ENCODE peak calls at places on chromosome 7, in six cellular contexts. Q, X, A, P, I and S are unnamed samples. For H3K4me1, the result is how much of the 10 kb centered on the place peaks cover.

GRCh38 chr7:31858051-31858450 is 171.0 kb downstream of the PPP1R17 start:
- DNase-seq in Q (no peak), X (no peak), A (no peak), P (no peak), I (no peak), S (no peak)

GRCh38 chr7:7816084-7816483 is 97.7 kb upstream of the RPA3 start:
- DNase-seq in Q (no peak), X (no peak), A (no peak), P (no peak), I (peak), S (no peak)

GRCh38 chr7:123455965-123456364 is 78.4 kb downstream of the IQUB start:
- DNase-seq in Q (no peak), X (no peak), A (no peak), P (no peak), I (no peak), S (no peak)

GRCh38 chr7:24732646-24733413 is 24.4 kb downstream of the GSDME start:
- DNase-seq in Q (no peak), X (no peak), A (no peak), P (peak), I (no peak), S (peak)

GRCh38 chr7:128444242-128444641 is 11.4 kb upstream of the HILPDA start:
- DNase-seq in Q (no peak), X (no peak), A (peak), P (peak), I (no peak), S (no peak)

GRCh38 chr7:132897093-132897492 is 184.8 kb downstream of the CHCHD3 start:
- DNase-seq in Q (no peak), X (no peak), A (no peak), P (no peak), I (no peak), S (no peak)

GRCh38 chr7:144403102-144403501 is 391 bp downstream of the NOBOX start:
- DNase-seq in Q (no peak), X (no peak), A (no peak), P (no peak), I (no peak), S (no peak)

GRCh38 chr7:44217133-44217714 is 16.4 kb downstream of the YKT6 start:
- DNase-seq in Q (no peak), X (no peak), A (no peak), P (no peak), I (no peak), S (no peak)

GRCh38 chr7:50792342-50793114 is 9.8 kb upstream of the GRB10 start:
- DNase-seq in Q (peak), X (no peak), A (no peak), P (peak), I (no peak), S (peak)

GRCh38 chr7:1348096-1348835 is 111.0 kb downstream of the MICALL2 start:
- DNase-seq in Q (no peak), X (no peak), A (no peak), P (no peak), I (no peak), S (no peak)

GRCh38 chr7:152683297-152683696 is 7.4 kb upstream of the XRCC2 start:
- DNase-seq in Q (no peak), X (no peak), A (no peak), P (no peak), I (no peak), S (no peak)

GRCh38 chr7:92177362-92177761 is 1.6 kb downstream of the LRRD1 start:
- DNase-seq in Q (no peak), X (no peak), A (no peak), P (peak), I (no peak), S (no peak)

GRCh38 chr7:77391230-77391629 is 24.9 kb downstream of the GSAP start:
- DNase-seq in Q (no peak), X (no peak), A (no peak), P (no peak), I (no peak), S (no peak)

DNA sequence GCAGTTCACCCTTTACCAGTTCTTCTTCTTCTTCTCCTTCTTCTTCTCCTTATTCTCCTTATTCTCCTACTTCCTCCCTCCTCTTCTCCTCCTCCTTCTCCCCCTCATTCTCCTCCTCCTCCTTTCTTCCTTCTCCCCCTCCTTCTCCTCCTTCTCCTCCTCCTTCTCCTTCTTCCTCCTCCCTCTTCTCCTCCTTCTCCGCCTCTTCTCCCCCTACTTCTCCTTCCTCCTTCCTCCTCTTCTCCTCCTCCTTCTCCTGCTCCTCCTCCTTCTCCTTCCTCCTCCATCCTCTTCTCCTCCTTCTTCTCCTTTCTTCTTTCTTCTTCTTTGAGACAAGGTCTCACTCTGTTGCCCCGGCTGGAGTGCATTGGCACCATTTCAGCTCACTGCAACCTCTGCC is 58.0 kb upstream of the LRGUK start:
- DNase-seq in Q (no peak), X (no peak), A (no peak), P (no peak), I (no peak), S (no peak)
- H3K4me3 ChIP-seq in Q (no peak), X (no peak), A (no peak), P (no peak), I (no peak), S (no peak)

GRCh38 chr7:151505433-151505832 is 14.3 kb downstream of the RHEB start:
- DNase-seq in Q (no peak), X (no peak), A (no peak), P (no peak), I (no peak), S (no peak)
- H3K4me1 ChIP-seq in Q (half or more), X (under half), A (under half), P (under half), I (under half), S (under half)

GRCh38 chr7:130895006-130895750 is 161.2 kb upstream of the KLF14 start:
- DNase-seq in Q (no peak), X (no peak), A (no peak), P (no peak), I (no peak), S (no peak)

GRCh38 chr7:130894146-130895005 is 160.4 kb upstream of the KLF14 start:
- DNase-seq in Q (peak), X (no peak), A (peak), P (no peak), I (no peak), S (peak)

GRCh38 chr7:130897515-130898419 is 163.8 kb upstream of the KLF14 start:
- DNase-seq in Q (no peak), X (no peak), A (no peak), P (no peak), I (peak), S (no peak)

GRCh38 chr7:130896898-130897514 is 163.0 kb upstream of the KLF14 start:
- DNase-seq in Q (peak), X (peak), A (no peak), P (peak), I (peak), S (no peak)

DNA sequence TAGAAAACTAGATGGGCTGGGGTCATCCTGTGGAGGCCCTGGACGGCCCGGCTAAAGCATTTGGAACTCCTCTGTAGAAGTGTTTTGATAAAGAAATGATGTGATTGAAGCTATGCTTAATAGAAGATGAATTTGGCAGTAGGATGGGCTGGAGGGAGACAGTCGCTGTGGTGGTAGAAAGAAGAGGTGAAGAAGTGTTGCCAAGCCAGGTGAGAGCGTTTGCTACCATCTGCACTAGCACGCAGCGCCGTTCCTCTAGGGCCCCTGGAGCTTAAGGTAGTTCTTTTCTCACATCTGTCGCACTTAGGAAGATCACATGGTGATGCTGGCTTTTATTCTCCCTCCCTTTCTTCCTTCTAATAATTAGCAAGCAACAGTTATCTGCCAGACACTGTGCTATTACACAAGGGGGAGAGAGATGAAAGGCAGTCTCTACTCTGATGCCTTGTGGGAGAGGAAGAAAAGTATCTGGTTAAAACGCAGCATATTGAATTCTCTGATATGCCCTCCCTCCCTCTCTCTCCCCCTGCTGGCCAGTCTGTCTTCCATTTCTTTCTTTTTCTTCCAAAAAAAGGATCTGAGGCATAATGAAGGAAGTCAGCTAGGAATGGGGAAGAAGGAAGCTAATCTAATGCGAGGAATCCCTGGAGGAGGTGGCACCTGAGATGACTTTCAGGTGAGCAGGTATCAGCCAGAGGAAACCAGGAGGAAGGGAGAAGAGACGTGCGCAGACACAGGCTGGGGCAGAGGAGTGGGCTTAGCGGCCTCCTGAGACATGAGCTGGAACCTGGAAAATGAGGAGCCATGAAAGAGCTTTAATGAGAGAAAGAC is 162.3 kb upstream of the KLF14 start:
- DNase-seq in Q (no peak), X (no peak), A (no peak), P (no peak), I (no peak), S (no peak)
- TF ChIP-seq CTCF in Q (no peak), X (no peak), A (no peak), P (no peak), I (no peak), S (no peak)

DNA sequence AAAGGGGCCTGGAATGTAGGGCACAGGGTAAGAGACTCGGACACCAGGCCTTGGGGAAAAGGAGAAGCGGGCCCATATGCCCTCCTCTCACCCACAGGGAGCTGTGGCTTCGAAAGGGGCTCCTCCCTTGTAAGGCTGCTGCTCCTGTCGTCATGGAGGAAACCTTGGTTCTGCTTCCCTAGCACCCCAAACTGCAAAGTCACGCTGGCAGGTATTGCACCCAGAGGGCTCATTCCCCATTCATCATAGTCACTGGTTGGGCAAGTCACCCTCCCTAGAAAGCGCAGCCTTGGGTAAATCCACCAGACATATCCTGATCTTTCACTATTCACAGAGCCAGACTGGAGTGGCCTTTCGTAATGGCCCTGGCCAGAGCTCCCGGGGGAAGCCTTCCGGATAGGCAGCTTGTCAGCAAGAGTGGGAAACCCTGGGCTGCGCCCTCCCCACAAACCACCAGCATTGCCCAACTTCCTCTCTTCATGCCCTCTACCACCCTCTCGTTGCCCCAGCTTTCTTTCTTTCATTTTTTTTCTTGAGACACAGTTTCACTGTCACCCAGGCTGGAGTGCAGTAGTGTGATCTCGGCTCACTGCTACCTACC is 121.0 kb downstream of the HIP1 start:
- DNase-seq in Q (peak), X (peak), A (peak), P (no peak), I (peak), S (peak)
- H3K4me3 ChIP-seq in Q (no peak), X (peak), A (no peak), P (no peak), I (no peak), S (no peak)